ENCODE peak calls at places on chromosomes 12 and 14, in eight cellular contexts. One of them, this sample, is unnamed.

GRCh38 chr12:77855548-77855947 is 24.9 kb downstream of the NAV3 start:
- DNase-seq in adrenal gland: no peak
- DNase-seq in cardiac muscle cell: no peak
- DNase-seq in Panc1: no peak
- DNase-seq in fibroblast of villous mesenchyme: no peak
- DNase-seq in kidney epithelial cell: no peak
- DNase-seq in spleen: no peak
- DNase-seq in fibroblast of mammary gland: peak
- DNase-seq in this sample: peak

GRCh38 chr14:67387195-67387594 is 24.8 kb downstream of the PLEK2 start:
- DNase-seq in fibroblast of villous mesenchyme: no peak
- DNase-seq in spleen: no peak
- DNase-seq in cardiac muscle cell: no peak
- DNase-seq in fibroblast of mammary gland: peak
- DNase-seq in adrenal gland: no peak
- DNase-seq in Panc1: no peak
- DNase-seq in kidney epithelial cell: no peak
- DNase-seq in this sample: peak

GRCh38 chr12:82698959-82699358 is 12.3 kb downstream of the TMTC2 start:
- DNase-seq in Panc1: no peak
- DNase-seq in adrenal gland: no peak
- DNase-seq in cardiac muscle cell: no peak
- DNase-seq in kidney epithelial cell: no peak
- DNase-seq in spleen: no peak
- DNase-seq in fibroblast of villous mesenchyme: no peak
- DNase-seq in fibroblast of mammary gland: no peak
- DNase-seq in this sample: no peak

GRCh38 chr12:12757121-12757520 is 28.3 kb upstream of the APOLD1 start:
- DNase-seq in fibroblast of villous mesenchyme: no peak
- DNase-seq in adrenal gland: no peak
- DNase-seq in Panc1: no peak
- DNase-seq in spleen: no peak
- DNase-seq in fibroblast of mammary gland: no peak
- DNase-seq in cardiac muscle cell: no peak
- DNase-seq in kidney epithelial cell: no peak
- DNase-seq in this sample: no peak

GRCh38 chr14:32702571-32702970 is 236.1 kb upstream of the NPAS3 start:
- DNase-seq in Panc1: no peak
- DNase-seq in cardiac muscle cell: peak
- DNase-seq in fibroblast of mammary gland: peak
- DNase-seq in kidney epithelial cell: no peak
- DNase-seq in fibroblast of villous mesenchyme: no peak
- DNase-seq in spleen: no peak
- DNase-seq in adrenal gland: no peak
- DNase-seq in this sample: peak

GRCh38 chr14:63672417-63673180 is 30.9 kb upstream of the WDR89 start:
- DNase-seq in kidney epithelial cell: peak
- DNase-seq in cardiac muscle cell: no peak
- DNase-seq in Panc1: no peak
- DNase-seq in adrenal gland: no peak
- DNase-seq in fibroblast of mammary gland: peak
- DNase-seq in spleen: no peak
- DNase-seq in fibroblast of villous mesenchyme: peak
- DNase-seq in this sample: no peak

GRCh38 chr14:31027847-31028246 is 1.7 kb upstream of the STRN3 start:
- DNase-seq in spleen: no peak
- DNase-seq in adrenal gland: no peak
- DNase-seq in Panc1: no peak
- DNase-seq in fibroblast of villous mesenchyme: no peak
- DNase-seq in fibroblast of mammary gland: peak
- DNase-seq in kidney epithelial cell: no peak
- DNase-seq in cardiac muscle cell: no peak
- DNase-seq in this sample: no peak

GRCh38 chr12:3452348-3452747 is 38.7 kb upstream of the PRMT8 start:
- DNase-seq in fibroblast of villous mesenchyme: no peak
- DNase-seq in spleen: no peak
- DNase-seq in cardiac muscle cell: no peak
- DNase-seq in adrenal gland: no peak
- DNase-seq in kidney epithelial cell: no peak
- DNase-seq in fibroblast of mammary gland: no peak
- DNase-seq in Panc1: no peak
- DNase-seq in this sample: no peak

GRCh38 chr12:104733717-104734175 is 224.3 kb downstream of the SLC41A2 start:
- DNase-seq in fibroblast of mammary gland: no peak
- DNase-seq in fibroblast of villous mesenchyme: no peak
- DNase-seq in adrenal gland: no peak
- DNase-seq in cardiac muscle cell: no peak
- DNase-seq in spleen: no peak
- DNase-seq in kidney epithelial cell: no peak
- DNase-seq in Panc1: no peak
- DNase-seq in this sample: peak

GRCh38 chr12:88153959-88154358 is 11.9 kb downstream of the TMTC3 start:
- DNase-seq in cardiac muscle cell: peak
- DNase-seq in fibroblast of villous mesenchyme: peak
- DNase-seq in Panc1: no peak
- DNase-seq in adrenal gland: no peak
- DNase-seq in kidney epithelial cell: no peak
- DNase-seq in spleen: no peak
- DNase-seq in fibroblast of mammary gland: peak
- DNase-seq in this sample: peak

GRCh38 chr12:104702565-104703139 is 245.9 kb downstream of the CHST11 start:
- DNase-seq in Panc1: no peak
- DNase-seq in cardiac muscle cell: no peak
- DNase-seq in kidney epithelial cell: no peak
- DNase-seq in spleen: peak
- DNase-seq in adrenal gland: peak
- DNase-seq in fibroblast of mammary gland: peak
- DNase-seq in fibroblast of villous mesenchyme: peak
- DNase-seq in this sample: peak

GRCh38 chr12:6338955-6339761 is 2.7 kb downstream of the TNFRSF1A start:
- DNase-seq in fibroblast of mammary gland: no peak
- DNase-seq in kidney epithelial cell: no peak
- DNase-seq in adrenal gland: no peak
- DNase-seq in Panc1: no peak
- DNase-seq in cardiac muscle cell: no peak
- DNase-seq in fibroblast of villous mesenchyme: peak
- DNase-seq in spleen: no peak
- DNase-seq in this sample: peak

GRCh38 chr12:132429122-132429931 is 60.6 kb upstream of the FBRSL1 start:
- DNase-seq in fibroblast of villous mesenchyme: no peak
- DNase-seq in adrenal gland: no peak
- DNase-seq in Panc1: no peak
- DNase-seq in spleen: no peak
- DNase-seq in kidney epithelial cell: no peak
- DNase-seq in cardiac muscle cell: peak
- DNase-seq in fibroblast of mammary gland: no peak
- DNase-seq in this sample: no peak

GRCh38 chr12:32727237-32727636 is 28.5 kb downstream of the YARS2 start:
- DNase-seq in fibroblast of villous mesenchyme: no peak
- DNase-seq in Panc1: no peak
- DNase-seq in cardiac muscle cell: no peak
- DNase-seq in kidney epithelial cell: no peak
- DNase-seq in spleen: no peak
- DNase-seq in adrenal gland: no peak
- DNase-seq in fibroblast of mammary gland: peak
- DNase-seq in this sample: peak

GRCh38 chr14:72599579-72600470 is 294.1 kb downstream of the DPF3 start:
- DNase-seq in Panc1: no peak
- DNase-seq in kidney epithelial cell: no peak
- DNase-seq in cardiac muscle cell: no peak
- DNase-seq in fibroblast of mammary gland: no peak
- DNase-seq in spleen: no peak
- DNase-seq in fibroblast of villous mesenchyme: peak
- DNase-seq in adrenal gland: no peak
- DNase-seq in this sample: no peak

GRCh38 chr14:81031488-81031887 is 76.1 kb downstream of the TSHR start:
- DNase-seq in adrenal gland: no peak
- DNase-seq in kidney epithelial cell: no peak
- DNase-seq in fibroblast of villous mesenchyme: no peak
- DNase-seq in cardiac muscle cell: no peak
- DNase-seq in spleen: no peak
- DNase-seq in fibroblast of mammary gland: no peak
- DNase-seq in Panc1: no peak
- DNase-seq in this sample: no peak

GRCh38 chr14:93960108-93960475 is 16.3 kb downstream of the ASB2 start:
- DNase-seq in spleen: no peak
- DNase-seq in fibroblast of villous mesenchyme: no peak
- DNase-seq in fibroblast of mammary gland: no peak
- DNase-seq in cardiac muscle cell: no peak
- DNase-seq in adrenal gland: no peak
- DNase-seq in kidney epithelial cell: no peak
- DNase-seq in Panc1: no peak
- DNase-seq in this sample: no peak

GRCh38 chr14:52706286-52706685 is 714 bp upstream of the PSMC6 start:
- DNase-seq in fibroblast of mammary gland: peak
- DNase-seq in Panc1: no peak
- DNase-seq in spleen: no peak
- DNase-seq in adrenal gland: no peak
- DNase-seq in cardiac muscle cell: no peak
- DNase-seq in kidney epithelial cell: no peak
- DNase-seq in fibroblast of villous mesenchyme: no peak
- DNase-seq in this sample: no peak

GRCh38 chr12:12244341-12244740 is 22.5 kb downstream of the LRP6 start:
- DNase-seq in Panc1: no peak
- DNase-seq in fibroblast of mammary gland: no peak
- DNase-seq in spleen: no peak
- DNase-seq in cardiac muscle cell: no peak
- DNase-seq in adrenal gland: no peak
- DNase-seq in kidney epithelial cell: no peak
- DNase-seq in fibroblast of villous mesenchyme: no peak
- DNase-seq in this sample: no peak

GRCh38 chr12:117090816-117091711 is 8.2 kb downstream of the TESC start:
- DNase-seq in fibroblast of villous mesenchyme: no peak
- DNase-seq in adrenal gland: no peak
- DNase-seq in fibroblast of mammary gland: no peak
- DNase-seq in spleen: peak
- DNase-seq in Panc1: no peak
- DNase-seq in kidney epithelial cell: peak
- DNase-seq in cardiac muscle cell: no peak
- DNase-seq in this sample: no peak

GRCh38 chr12:69052613-69053408 is 119.8 kb upstream of the CPM start:
- DNase-seq in fibroblast of villous mesenchyme: peak
- DNase-seq in fibroblast of mammary gland: peak
- DNase-seq in spleen: no peak
- DNase-seq in cardiac muscle cell: no peak
- DNase-seq in adrenal gland: peak
- DNase-seq in Panc1: no peak
- DNase-seq in kidney epithelial cell: peak
- DNase-seq in this sample: peak

GRCh38 chr14:91324606-91324950 is 80.1 kb upstream of the GPR68 start:
- DNase-seq in Panc1: no peak
- DNase-seq in spleen: peak
- DNase-seq in cardiac muscle cell: no peak
- DNase-seq in kidney epithelial cell: no peak
- DNase-seq in adrenal gland: no peak
- DNase-seq in fibroblast of villous mesenchyme: no peak
- DNase-seq in fibroblast of mammary gland: no peak
- DNase-seq in this sample: no peak
- H3K4me3 ChIP-seq in Panc1: no peak
- H3K4me3 ChIP-seq in spleen: no peak
- H3K4me3 ChIP-seq in cardiac muscle cell: no peak
- H3K4me3 ChIP-seq in kidney epithelial cell: no peak
- H3K4me3 ChIP-seq in adrenal gland: no peak
- H3K4me3 ChIP-seq in fibroblast of villous mesenchyme: no peak
- H3K4me3 ChIP-seq in fibroblast of mammary gland: no peak
- H3K4me3 ChIP-seq in this sample: no peak

GRCh38 chr12:106723416-106723815 is 51.1 kb upstream of the RIC8B start:
- DNase-seq in fibroblast of mammary gland: no peak
- DNase-seq in fibroblast of villous mesenchyme: no peak
- DNase-seq in kidney epithelial cell: no peak
- DNase-seq in spleen: no peak
- DNase-seq in cardiac muscle cell: no peak
- DNase-seq in adrenal gland: no peak
- DNase-seq in Panc1: no peak
- DNase-seq in this sample: no peak

GRCh38 chr12:106721931-106722330 is 52.6 kb upstream of the RIC8B start:
- DNase-seq in fibroblast of villous mesenchyme: no peak
- DNase-seq in adrenal gland: no peak
- DNase-seq in fibroblast of mammary gland: no peak
- DNase-seq in spleen: no peak
- DNase-seq in Panc1: no peak
- DNase-seq in kidney epithelial cell: no peak
- DNase-seq in cardiac muscle cell: no peak
- DNase-seq in this sample: no peak

GRCh38 chr12:106724116-106724515 is 50.4 kb upstream of the RIC8B start:
- DNase-seq in fibroblast of villous mesenchyme: no peak
- DNase-seq in fibroblast of mammary gland: no peak
- DNase-seq in spleen: no peak
- DNase-seq in Panc1: no peak
- DNase-seq in cardiac muscle cell: no peak
- DNase-seq in kidney epithelial cell: no peak
- DNase-seq in adrenal gland: no peak
- DNase-seq in this sample: no peak

GRCh38 chr12:106724934-106725333 is 49.5 kb upstream of the RIC8B start:
- DNase-seq in kidney epithelial cell: no peak
- DNase-seq in spleen: no peak
- DNase-seq in fibroblast of villous mesenchyme: peak
- DNase-seq in Panc1: no peak
- DNase-seq in adrenal gland: no peak
- DNase-seq in cardiac muscle cell: no peak
- DNase-seq in fibroblast of mammary gland: no peak
- DNase-seq in this sample: no peak

DNA sequence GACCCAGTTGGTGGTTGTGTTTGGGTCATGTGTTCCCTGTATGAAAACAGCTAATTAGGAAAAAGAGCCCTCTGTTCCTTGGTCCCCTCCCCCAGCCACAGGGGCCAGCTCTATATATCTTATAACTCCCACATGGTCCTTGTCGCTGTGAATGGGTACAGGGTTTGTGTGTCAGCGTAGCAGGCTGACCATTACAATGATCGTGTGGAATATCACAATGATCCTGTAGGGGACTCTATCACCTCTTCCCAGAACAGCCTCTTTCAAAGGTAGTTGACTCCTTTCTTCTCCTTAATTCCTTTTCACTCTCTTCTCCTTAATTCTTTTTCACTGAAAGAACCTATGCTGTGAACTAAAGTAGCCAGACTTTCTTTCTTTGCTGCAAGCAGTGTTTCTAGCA is 51.6 kb upstream of the RIC8B start:
- DNase-seq in spleen: no peak
- DNase-seq in fibroblast of villous mesenchyme: no peak
- DNase-seq in kidney epithelial cell: no peak
- DNase-seq in adrenal gland: no peak
- DNase-seq in fibroblast of mammary gland: no peak
- DNase-seq in Panc1: no peak
- DNase-seq in cardiac muscle cell: peak
- DNase-seq in this sample: no peak
- TF ChIP-seq CTCF in spleen: no peak
- TF ChIP-seq CTCF in fibroblast of villous mesenchyme: peak
- TF ChIP-seq CTCF in kidney epithelial cell: peak
- TF ChIP-seq CTCF in adrenal gland: no peak
- TF ChIP-seq CTCF in fibroblast of mammary gland: no peak
- TF ChIP-seq CTCF in Panc1: peak
- TF ChIP-seq CTCF in cardiac muscle cell: peak
- TF ChIP-seq CTCF in this sample: no peak

GRCh38 chr14:24116111-24116809 is 1.5 kb upstream of the NRL start:
- DNase-seq in adrenal gland: no peak
- DNase-seq in cardiac muscle cell: no peak
- DNase-seq in Panc1: no peak
- DNase-seq in spleen: peak
- DNase-seq in fibroblast of mammary gland: no peak
- DNase-seq in kidney epithelial cell: no peak
- DNase-seq in fibroblast of villous mesenchyme: no peak
- DNase-seq in this sample: no peak
- H3K4me3 ChIP-seq in adrenal gland: no peak
- H3K4me3 ChIP-seq in cardiac muscle cell: peak
- H3K4me3 ChIP-seq in Panc1: peak
- H3K4me3 ChIP-seq in spleen: peak
- H3K4me3 ChIP-seq in fibroblast of mammary gland: no peak
- H3K4me3 ChIP-seq in kidney epithelial cell: no peak
- H3K4me3 ChIP-seq in fibroblast of villous mesenchyme: peak
- H3K4me3 ChIP-seq in this sample: no peak

GRCh38 chr14:21852061-21852664 is 178.5 kb upstream of the OR4E1 start:
- DNase-seq in kidney epithelial cell: no peak
- DNase-seq in Panc1: peak
- DNase-seq in cardiac muscle cell: peak
- DNase-seq in adrenal gland: no peak
- DNase-seq in fibroblast of villous mesenchyme: peak
- DNase-seq in spleen: peak
- DNase-seq in fibroblast of mammary gland: peak
- DNase-seq in this sample: peak
- TF ChIP-seq CTCF in kidney epithelial cell: peak
- TF ChIP-seq CTCF in Panc1: peak
- TF ChIP-seq CTCF in cardiac muscle cell: peak
- TF ChIP-seq CTCF in adrenal gland: peak
- TF ChIP-seq CTCF in fibroblast of villous mesenchyme: peak
- TF ChIP-seq CTCF in spleen: peak
- TF ChIP-seq CTCF in fibroblast of mammary gland: peak
- TF ChIP-seq CTCF in this sample: peak